ENCODE peak calls at places on chromosomes 3 and 15, in nine cellular contexts. F, T, B, M, I, N, O, G and Z are unnamed samples.

GRCh38 chr15:26711445-26711844 is 61.4 kb downstream of the GABRB3 start:
- DNase-seq in F (peak), T (no peak), B (no peak), M (no peak), I (no peak), N (no peak), O (no peak), G (no peak), Z (no peak)

GRCh38 chr3:105752791-105753415 is 115.9 kb downstream of the CBLB start:
- DNase-seq in F (no peak), T (no peak), B (no peak), M (peak), I (no peak), N (peak), O (peak), G (no peak), Z (no peak)

GRCh38 chr15:87656373-87656772 is 600.2 kb downstream of the NTRK3 start:
- DNase-seq in F (no peak), T (no peak), B (no peak), M (no peak), I (no peak), N (no peak), O (no peak), G (no peak), Z (no peak)

GRCh38 chr15:89784686-89784960 is 8.5 kb downstream of the MESP2 start:
- DNase-seq in F (no peak), T (no peak), B (no peak), M (no peak), I (no peak), N (no peak), O (no peak), G (no peak), Z (no peak)

GRCh38 chr3:132870596-132870995 is 148.4 kb upstream of the NPHP3 start:
- DNase-seq in F (no peak), T (no peak), B (no peak), M (no peak), I (no peak), N (peak), O (no peak), G (no peak), Z (no peak)

GRCh38 chr15:57118013-57118799 is 199.8 kb downstream of the TCF12 start:
- DNase-seq in F (no peak), T (no peak), B (no peak), M (no peak), I (no peak), N (peak), O (peak), G (no peak), Z (peak)

GRCh38 chr3:146390967-146391366 is 78.4 kb downstream of the PLSCR2 start:
- DNase-seq in F (no peak), T (no peak), B (no peak), M (no peak), I (peak), N (peak), O (peak), G (no peak), Z (no peak)

GRCh38 chr3:135310317-135310716 is 515.3 kb downstream of the EPHB1 start:
- DNase-seq in F (no peak), T (no peak), B (no peak), M (no peak), I (no peak), N (no peak), O (no peak), G (no peak), Z (no peak)

GRCh38 chr3:52530918-52531635 is 2.6 kb downstream of the NT5DC2 start:
- DNase-seq in F (peak), T (no peak), B (no peak), M (no peak), I (no peak), N (no peak), O (no peak), G (peak), Z (no peak)

GRCh38 chr3:22360197-22360596 is 609.2 kb upstream of the ZNF385D start:
- DNase-seq in F (no peak), T (no peak), B (no peak), M (no peak), I (no peak), N (no peak), O (no peak), G (no peak), Z (no peak)

GRCh38 chr3:134317106-134317947 is 56.9 kb downstream of the AMOTL2 start:
- DNase-seq in F (no peak), T (no peak), B (no peak), M (no peak), I (no peak), N (no peak), O (no peak), G (no peak), Z (no peak)

GRCh38 chr15:37038036-37038715 is 62.2 kb downstream of the MEIS2 start:
- DNase-seq in F (no peak), T (no peak), B (no peak), M (no peak), I (no peak), N (no peak), O (no peak), G (no peak), Z (no peak)

DNA sequence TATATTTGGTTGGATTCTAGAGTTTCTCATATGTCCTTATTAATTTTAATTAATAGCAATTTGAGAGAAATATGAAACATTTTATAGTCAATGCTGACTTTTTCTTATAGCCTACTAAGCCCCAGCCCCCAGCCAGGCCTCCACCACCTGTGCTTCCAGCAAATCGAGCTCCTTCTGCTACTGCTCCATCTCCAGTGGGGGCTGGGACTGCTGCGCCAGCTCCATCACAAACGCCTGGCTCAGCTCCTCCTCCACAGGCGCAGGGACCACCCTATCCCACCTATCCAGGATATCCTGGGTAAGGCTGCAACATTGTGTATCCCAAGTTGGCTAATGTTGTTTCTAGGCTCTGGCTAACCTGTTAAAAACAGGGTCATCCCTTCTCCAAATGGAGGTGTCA is 66.7 kb downstream of the PDCD6IP start:
- DNase-seq in F (no peak), T (no peak), B (no peak), M (no peak), I (no peak), N (no peak), O (no peak), G (no peak), Z (no peak)
- H3K27ac ChIP-seq in F (no peak), T (no peak), B (no peak), M (no peak), I (no peak), N (no peak), O (no peak), G (no peak), Z (no peak)

GRCh38 chr3:107958151-107958550 is 132.7 kb downstream of the CD47 start:
- DNase-seq in F (no peak), T (no peak), B (no peak), M (no peak), I (no peak), N (peak), O (no peak), G (no peak), Z (no peak)
- H3K4me3 ChIP-seq in F (no peak), T (no peak), B (peak), M (no peak), I (no peak), N (no peak), O (no peak), G (no peak), Z (no peak)

GRCh38 chr15:64596701-64597468 is 136.5 kb downstream of the ZNF609 start:
- DNase-seq in F (peak), T (no peak), B (no peak), M (no peak), I (peak), N (peak), O (peak), G (no peak), Z (peak)
- H3K27ac ChIP-seq in F (peak), T (no peak), B (no peak), M (peak), I (peak), N (no peak), O (no peak), G (no peak), Z (no peak)

GRCh38 chr3:73503781-73504180 is 121.0 kb downstream of the PDZRN3 start:
- DNase-seq in F (no peak), T (no peak), B (no peak), M (no peak), I (no peak), N (no peak), O (no peak), G (no peak), Z (no peak)

GRCh38 chr3:73502609-73503560 is 121.9 kb downstream of the PDZRN3 start:
- DNase-seq in F (peak), T (peak), B (no peak), M (peak), I (peak), N (peak), O (peak), G (peak), Z (peak)

GRCh38 chr3:73500321-73500720 is 124.4 kb downstream of the PDZRN3 start:
- DNase-seq in F (peak), T (no peak), B (no peak), M (no peak), I (no peak), N (peak), O (no peak), G (no peak), Z (no peak)

GRCh38 chr3:73504852-73505251 is 119.9 kb downstream of the PDZRN3 start:
- DNase-seq in F (no peak), T (no peak), B (no peak), M (no peak), I (no peak), N (no peak), O (no peak), G (no peak), Z (no peak)

DNA sequence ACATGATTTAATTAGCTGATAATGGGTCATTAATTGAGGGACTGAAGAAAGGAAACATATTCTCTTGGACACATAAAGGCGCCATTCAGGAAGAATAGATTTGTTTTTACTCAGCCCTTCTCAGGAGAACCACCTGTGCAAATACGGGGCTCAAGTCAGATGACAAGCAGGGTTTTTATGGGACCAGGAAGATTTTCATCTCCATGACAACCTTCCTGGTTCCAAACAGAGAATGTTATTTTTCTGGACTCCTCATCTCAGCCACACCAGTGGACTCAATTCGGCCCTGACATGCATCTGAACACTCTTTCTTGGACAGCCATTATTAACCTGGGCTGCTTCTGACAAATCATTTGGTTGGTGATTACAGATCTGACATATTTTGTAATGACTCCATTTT is 120.5 kb downstream of the PDZRN3 start:
- DNase-seq in F (no peak), T (no peak), B (no peak), M (no peak), I (no peak), N (no peak), O (no peak), G (no peak), Z (no peak)
- H3K4me3 ChIP-seq in F (no peak), T (no peak), B (no peak), M (no peak), I (no peak), N (no peak), O (no peak), G (peak), Z (no peak)

DNA sequence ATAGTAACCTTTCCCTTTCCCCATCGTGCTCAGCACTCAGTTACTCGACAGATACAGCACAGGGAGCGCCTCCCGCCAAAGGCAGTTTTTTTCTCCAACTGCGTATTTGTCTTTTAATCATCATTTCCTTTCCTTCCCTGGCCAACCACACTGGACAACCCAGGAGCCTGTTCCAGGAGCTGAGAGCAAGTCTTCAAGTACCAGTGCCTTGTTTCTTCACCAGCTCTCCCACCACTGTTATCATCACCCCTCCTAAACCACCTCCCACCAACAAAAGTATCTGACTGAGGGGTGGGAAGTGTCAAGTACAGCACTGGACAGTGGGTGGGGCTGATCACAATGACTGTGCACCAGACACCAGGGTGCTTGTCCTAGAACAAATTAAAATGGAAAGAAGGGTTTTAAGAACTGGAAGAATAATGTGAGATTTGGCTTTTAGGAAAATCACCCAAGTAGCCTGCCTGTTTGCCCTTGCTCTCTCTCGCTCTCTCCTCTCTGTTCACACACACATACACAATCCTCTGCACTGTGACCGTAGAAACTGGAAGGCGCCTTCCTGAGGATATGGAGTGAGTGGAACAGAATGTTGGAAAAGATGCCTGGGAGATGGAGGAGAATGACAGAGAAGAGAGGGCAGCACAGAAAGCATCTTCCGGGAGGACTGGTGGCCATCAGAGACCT is 126.3 kb downstream of the TNIK start:
- DNase-seq in F (no peak), T (no peak), B (no peak), M (no peak), I (no peak), N (no peak), O (no peak), G (no peak), Z (no peak)
- H3K27ac ChIP-seq in F (no peak), T (no peak), B (no peak), M (no peak), I (no peak), N (no peak), O (no peak), G (peak), Z (no peak)

GRCh38 chr15:40506964-40507571 is 36.3 kb downstream of the CHST14 start:
- DNase-seq in F (peak), T (peak), B (peak), M (peak), I (peak), N (peak), O (peak), G (peak), Z (peak)
- H3K4me3 ChIP-seq in F (peak), T (peak), B (peak), M (no peak), I (peak), N (no peak), O (peak), G (peak), Z (peak)

DNA sequence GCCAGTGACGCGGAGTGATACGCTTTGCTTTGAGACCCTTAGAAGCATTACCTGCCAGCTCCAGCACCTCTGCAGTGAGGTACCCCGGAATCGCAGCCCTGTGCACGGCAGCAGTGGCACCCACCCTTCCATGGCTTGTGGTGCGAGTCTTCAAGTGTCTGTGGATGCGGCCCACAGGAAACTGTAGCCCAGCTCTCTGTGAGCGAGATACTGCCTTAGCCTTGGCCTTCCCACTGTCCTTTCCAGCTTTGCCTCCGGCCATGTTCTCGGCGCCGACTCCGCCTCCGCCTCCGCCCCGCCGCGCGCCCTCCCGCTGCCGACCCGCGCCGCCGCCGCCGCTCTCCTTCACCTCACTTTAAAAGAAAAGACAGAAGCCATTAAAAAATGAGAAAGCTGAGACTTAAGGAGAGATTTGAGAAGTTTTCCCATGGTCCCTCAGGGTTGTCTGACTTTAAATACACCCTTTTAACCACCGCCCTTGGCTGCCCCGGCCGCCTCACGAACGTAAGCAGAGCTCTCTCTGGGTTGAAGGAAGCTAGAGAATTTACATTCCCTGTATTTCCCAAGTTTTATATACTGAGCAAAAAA is 78.5 kb upstream of the FAM174B start:
- DNase-seq in F (no peak), T (peak), B (no peak), M (no peak), I (peak), N (peak), O (no peak), G (peak), Z (no peak)
- H3K27ac ChIP-seq in F (no peak), T (peak), B (peak), M (peak), I (peak), N (no peak), O (no peak), G (peak), Z (no peak)

DNA sequence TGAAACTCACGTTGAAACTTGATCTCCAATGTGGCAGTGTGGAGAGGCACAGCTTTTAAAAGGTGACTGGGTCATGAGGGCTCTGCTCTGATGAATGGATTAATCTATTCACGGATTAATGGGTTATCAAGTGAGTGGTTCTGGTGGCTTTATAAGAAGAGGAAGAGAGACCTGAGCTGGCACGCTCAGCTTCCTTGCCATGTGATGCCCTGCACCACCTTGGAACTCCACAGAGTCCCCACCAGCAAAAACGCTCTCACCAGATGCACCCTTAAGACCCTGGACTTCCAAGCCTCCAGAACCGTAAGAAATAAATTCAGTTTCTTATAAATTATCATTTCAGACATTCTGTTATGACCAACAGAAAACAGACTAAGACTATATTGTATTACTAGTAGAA is 2.6 kb downstream of the PPP1R2 start:
- DNase-seq in F (no peak), T (no peak), B (no peak), M (no peak), I (no peak), N (no peak), O (no peak), G (no peak), Z (no peak)
- H3K4me3 ChIP-seq in F (no peak), T (no peak), B (no peak), M (peak), I (no peak), N (no peak), O (no peak), G (peak), Z (no peak)

GRCh38 chr3:51146781-51147180 is 238.3 kb upstream of the MANF start:
- DNase-seq in F (no peak), T (no peak), B (no peak), M (no peak), I (no peak), N (no peak), O (no peak), G (no peak), Z (no peak)

GRCh38 chr3:51141573-51141972 is 243.5 kb upstream of the MANF start:
- DNase-seq in F (no peak), T (no peak), B (no peak), M (no peak), I (no peak), N (no peak), O (no peak), G (no peak), Z (no peak)

GRCh38 chr3:51145811-51146585 is 239.1 kb upstream of the MANF start:
- DNase-seq in F (no peak), T (no peak), B (no peak), M (no peak), I (no peak), N (no peak), O (no peak), G (no peak), Z (no peak)
- H3K27ac ChIP-seq in F (no peak), T (no peak), B (no peak), M (no peak), I (no peak), N (no peak), O (no peak), G (no peak), Z (no peak)

GRCh38 chr15:59995568-59996349 is 8.4 kb upstream of the FOXB1 start:
- DNase-seq in F (peak), T (no peak), B (no peak), M (no peak), I (no peak), N (no peak), O (no peak), G (no peak), Z (no peak)
- H3K4me3 ChIP-seq in F (peak), T (no peak), B (no peak), M (no peak), I (no peak), N (no peak), O (no peak), G (no peak), Z (no peak)